ENCODE peak calls at places on chromosome 4, in five cellular contexts. Z is upper lobe of right lung, N is dermis blood vessel endothelial cell, U is head of caudate nucleus, B is fibroblast of the aortic adventitia. Q is an unnamed sample.

GRCh38 chr4:88244056-88244455 is 40.3 kb downstream of the PPM1K start:
- DNase-seq in Z (no peak), U (no peak), N (no peak), B (no peak), Q (no peak)

GRCh38 chr4:114547340-114548134 is 51.1 kb upstream of the UGT8 start:
- DNase-seq in B (no peak), Z (no peak), U (no peak), N (no peak), Q (no peak)

GRCh38 chr4:3451956-3452355 is 10.2 kb downstream of the HGFAC start:
- DNase-seq in U (no peak), Z (no peak), B (peak; percentile 55), N (peak; percentile 48), Q (no peak)

GRCh38 chr4:156948738-156949137 is 22.9 kb downstream of the PDGFC start:
- DNase-seq in N (no peak), B (no peak), U (no peak), Z (no peak), Q (no peak)

GRCh38 chr4:48290146-48290772 is 20.6 kb upstream of the TEC start:
- DNase-seq in Z (no peak), B (peak; percentile 22), U (no peak), N (peak; percentile 56), Q (no peak)

GRCh38 chr4:109389367-109390118 is 44.1 kb upstream of the SEC24B start:
- DNase-seq in Z (no peak), B (no peak), N (no peak), U (no peak), Q (no peak)

GRCh38 chr4:15489551-15489950 is 19.9 kb downstream of the CC2D2A start:
- DNase-seq in Z (no peak), B (peak; percentile 54), N (no peak), U (no peak), Q (no peak)

GRCh38 chr4:176872461-176872860 is 79.7 kb upstream of the VEGFC start:
- DNase-seq in N (no peak), Z (no peak), B (peak; percentile 8), U (no peak), Q (no peak)

GRCh38 chr4:75881476-75881875 is 20.8 kb downstream of the PPEF2 start:
- DNase-seq in U (no peak), B (no peak), Z (no peak), N (no peak), Q (no peak)

GRCh38 chr4:133668061-133668851 is 519.2 kb downstream of the PCDH10 start:
- DNase-seq in U (no peak), B (no peak), Z (no peak), N (no peak), Q (no peak)

GRCh38 chr4:148376151-148376550 is 66.1 kb downstream of the NR3C2 start:
- DNase-seq in U (no peak), Z (no peak), B (peak; percentile 36), N (peak; percentile 84), Q (no peak)

GRCh38 chr4:140099993-140100392 is 54.0 kb downstream of the MAML3 start:
- DNase-seq in B (no peak), N (peak; percentile 88), U (peak; percentile 46), Z (peak; percentile 66), Q (no peak)

GRCh38 chr4:189215574-189215973 is 725.1 kb upstream of the FRG1 start:
- DNase-seq in N (no peak), B (no peak), Z (no peak), U (no peak), Q (no peak)

GRCh38 chr4:1511441-1512041 is 105.3 kb upstream of the NKX1-1 start:
- DNase-seq in N (peak; percentile 36), B (peak; percentile 19), Z (peak; percentile 48), U (peak; percentile 67), Q (no peak)

GRCh38 chr4:73870260-73870659 is 1.1 kb downstream of the CXCL1 start:
- DNase-seq in Z (peak; percentile 67), U (no peak), B (peak; percentile 37), N (peak; percentile 41), Q (no peak)

GRCh38 chr4:105637409-105638258 is 70.9 kb downstream of the INTS12 start:
- DNase-seq in U (peak; percentile 85), N (peak; percentile 25), B (peak; percentile 22), Z (peak; percentile 67), Q (no peak)

GRCh38 chr4:143431526-143432257 is 81.8 kb upstream of the SMARCA5 start:
- DNase-seq in N (no peak), B (no peak), U (no peak), Z (no peak), Q (no peak)

GRCh38 chr4:122831515-122832196 is 5.0 kb downstream of the FGF2 start:
- DNase-seq in N (no peak), Z (no peak), U (no peak), B (peak; percentile 59), Q (no peak)

GRCh38 chr4:145390566-145390965 is 91.1 kb upstream of the SMAD1 start:
- DNase-seq in U (no peak), Z (no peak), B (no peak), N (no peak), Q (no peak)

GRCh38 chr4:42339935-42340406 is 57.3 kb upstream of the SHISA3 start:
- DNase-seq in U (no peak), N (peak; percentile 72), Z (no peak), B (peak; percentile 89), Q (no peak)

GRCh38 chr4:126144838-126145237 is 830.1 kb downstream of the FAT4 start:
- DNase-seq in B (no peak), U (no peak), Z (no peak), N (no peak), Q (no peak)

GRCh38 chr4:70996014-70996353 is 2.5 kb downstream of the DCK start:
- DNase-seq in U (peak; percentile 69), N (no peak), Z (no peak), B (no peak), Q (no peak)

GRCh38 chr4:174141876-174142275 is 141.6 kb downstream of the FBXO8 start:
- DNase-seq in B (no peak), N (no peak), U (no peak), Z (no peak), Q (no peak)

GRCh38 chr4:131381055-131381454 is 1768.0 kb upstream of the PCDH10 start:
- DNase-seq in U (no peak), B (no peak), N (no peak), Z (no peak), Q (no peak)

GRCh38 chr4:8099981-8100464 is 58.6 kb downstream of the ABLIM2 start:
- DNase-seq in Z (no peak), U (no peak), N (peak; percentile 52), B (peak; percentile 4), Q (no peak)

GRCh38 chr4:40309250-40309774 is 25.8 kb upstream of the CHRNA9 start:
- DNase-seq in B (peak; percentile 86), Z (peak; percentile 93), N (peak; percentile 94), U (peak; percentile 93), Q (peak; percentile 76)

GRCh38 chr4:54277691-54278090 is 48.6 kb downstream of the PDGFRA start:
- DNase-seq in U (no peak), N (peak; percentile 87), Z (no peak), B (peak; percentile 83), Q (no peak)

GRCh38 chr4:147110473-147110872 is 164.8 kb upstream of the TTC29 start:
- DNase-seq in B (no peak), Z (no peak), U (no peak), N (no peak), Q (no peak)

GRCh38 chr4:173834151-173834550 is 304.1 kb upstream of the HAND2 start:
- DNase-seq in N (no peak), B (peak; percentile 56), U (no peak), Z (no peak), Q (no peak)

GRCh38 chr4:109588176-109588575 is 28.1 kb downstream of the MCUB start:
- DNase-seq in B (no peak), Z (no peak), U (no peak), N (peak; percentile 21), Q (no peak)

GRCh38 chr4:148980782-148981181 is 538.6 kb upstream of the NR3C2 start:
- DNase-seq in Z (no peak), B (no peak), N (no peak), U (peak; percentile 16), Q (no peak)

GRCh38 chr4:4267981-4268380 is 20.0 kb upstream of the TMEM128 start:
- DNase-seq in B (no peak), N (peak; percentile 69), U (no peak), Z (no peak), Q (no peak)

GRCh38 chr4:133150643-133151300 is 1.7 kb downstream of the PCDH10 start:
- DNase-seq in N (peak; percentile 12), Z (no peak), U (peak; percentile 60), B (no peak), Q (no peak)

GRCh38 chr4:123699823-123700822 is 303.5 kb downstream of the SPRY1 start:
- DNase-seq in B (peak; percentile 97), N (peak; percentile 68), Z (no peak), U (no peak), Q (no peak)

GRCh38 chr4:153668647-153669046 is 15.4 kb upstream of the TLR2 start:
- DNase-seq in B (peak; percentile 43), U (no peak), Z (no peak), N (no peak), Q (no peak)

GRCh38 chr4:174929346-174929745 is 11.2 kb downstream of the ADAM29 start:
- DNase-seq in N (no peak), Z (no peak), B (no peak), U (no peak), Q (no peak)